ENCODE peak calls at places on chromosome 11, in nine cellular contexts. One of them, this sample, is unnamed.

GRCh38 chr11:101226617-101227016 is 97.0 kb upstream of the PGR start:
- DNase-seq in endothelial cell of umbilical vein: no peak
- DNase-seq in H1: no peak
- DNase-seq in GM12878: no peak
- DNase-seq in stomach: no peak
- DNase-seq in transverse colon: no peak
- DNase-seq in sigmoid colon: no peak
- DNase-seq in upper lobe of left lung: no peak
- DNase-seq in HCT116: no peak
- DNase-seq in this sample: no peak

GRCh38 chr11:43644626-43645299 is 35.8 kb upstream of the HSD17B12 start:
- DNase-seq in endothelial cell of umbilical vein: no peak
- DNase-seq in GM12878: no peak
- DNase-seq in upper lobe of left lung: no peak
- DNase-seq in HCT116: no peak
- DNase-seq in transverse colon: peak; percentile 8
- DNase-seq in H1: no peak
- DNase-seq in sigmoid colon: no peak
- DNase-seq in stomach: no peak
- DNase-seq in this sample: no peak

GRCh38 chr11:95565692-95566091 is 223.9 kb downstream of the FAM76B start:
- DNase-seq in HCT116: no peak
- DNase-seq in endothelial cell of umbilical vein: no peak
- DNase-seq in H1: no peak
- DNase-seq in transverse colon: no peak
- DNase-seq in upper lobe of left lung: no peak
- DNase-seq in stomach: no peak
- DNase-seq in GM12878: no peak
- DNase-seq in sigmoid colon: no peak
- DNase-seq in this sample: no peak

GRCh38 chr11:95092549-95093324 is 3.1 kb downstream of the ENDOD1 start:
- DNase-seq in endothelial cell of umbilical vein: peak; percentile 27
- DNase-seq in stomach: no peak
- DNase-seq in HCT116: no peak
- DNase-seq in sigmoid colon: no peak
- DNase-seq in GM12878: no peak
- DNase-seq in upper lobe of left lung: no peak
- DNase-seq in transverse colon: peak; percentile 78
- DNase-seq in H1: no peak
- DNase-seq in this sample: no peak

GRCh38 chr11:100887659-100888058 is 200.6 kb downstream of the ARHGAP42 start:
- DNase-seq in endothelial cell of umbilical vein: no peak
- DNase-seq in H1: no peak
- DNase-seq in upper lobe of left lung: no peak
- DNase-seq in HCT116: no peak
- DNase-seq in stomach: no peak
- DNase-seq in sigmoid colon: no peak
- DNase-seq in transverse colon: no peak
- DNase-seq in GM12878: no peak
- DNase-seq in this sample: no peak

GRCh38 chr11:57728829-57729228 is 12.5 kb upstream of the SELENOH start:
- DNase-seq in endothelial cell of umbilical vein: no peak
- DNase-seq in GM12878: no peak
- DNase-seq in transverse colon: no peak
- DNase-seq in upper lobe of left lung: no peak
- DNase-seq in H1: no peak
- DNase-seq in stomach: no peak
- DNase-seq in HCT116: no peak
- DNase-seq in sigmoid colon: no peak
- DNase-seq in this sample: no peak

GRCh38 chr11:116782728-116783127 is 5.1 kb downstream of the ZPR1 start:
- DNase-seq in H1: no peak
- DNase-seq in transverse colon: no peak
- DNase-seq in sigmoid colon: no peak
- DNase-seq in stomach: no peak
- DNase-seq in GM12878: no peak
- DNase-seq in endothelial cell of umbilical vein: no peak
- DNase-seq in upper lobe of left lung: no peak
- DNase-seq in HCT116: no peak
- DNase-seq in this sample: no peak

GRCh38 chr11:4658629-4659453 is 15.1 kb downstream of the OR51E1 start:
- DNase-seq in HCT116: no peak
- DNase-seq in transverse colon: no peak
- DNase-seq in upper lobe of left lung: no peak
- DNase-seq in H1: no peak
- DNase-seq in GM12878: no peak
- DNase-seq in endothelial cell of umbilical vein: no peak
- DNase-seq in stomach: no peak
- DNase-seq in sigmoid colon: no peak
- DNase-seq in this sample: no peak

DNA sequence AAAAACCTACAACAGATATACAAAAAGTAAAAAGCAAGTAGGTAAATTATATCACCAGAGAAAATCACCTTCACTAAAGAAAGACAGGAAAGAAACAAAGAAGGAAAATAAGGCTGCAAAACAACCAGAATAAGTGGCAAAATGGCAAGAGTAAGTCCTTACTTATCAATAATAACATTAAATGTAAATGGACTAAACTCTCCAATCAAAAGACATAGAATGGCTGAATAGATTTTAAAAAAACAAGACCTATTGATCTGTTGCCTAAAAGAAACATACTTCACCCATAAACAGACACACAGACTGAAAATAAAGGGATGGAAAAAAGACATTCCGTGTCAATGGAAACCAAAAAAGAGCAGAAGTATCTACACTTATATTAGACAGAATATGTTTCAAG is 695.7 kb upstream of the FAT3 start:
- DNase-seq in GM12878: no peak
- DNase-seq in H1: no peak
- DNase-seq in upper lobe of left lung: no peak
- DNase-seq in transverse colon: no peak
- DNase-seq in sigmoid colon: no peak
- DNase-seq in endothelial cell of umbilical vein: no peak
- DNase-seq in HCT116: no peak
- DNase-seq in stomach: no peak
- DNase-seq in this sample: no peak
- H3K27ac ChIP-seq in GM12878: no peak overlapping the region
- H3K27ac ChIP-seq in H1: no peak overlapping the region
- H3K27ac ChIP-seq in upper lobe of left lung: no peak overlapping the region
- H3K27ac ChIP-seq in transverse colon: no peak overlapping the region
- H3K27ac ChIP-seq in sigmoid colon: no peak overlapping the region
- H3K27ac ChIP-seq in endothelial cell of umbilical vein: no peak overlapping the region
- H3K27ac ChIP-seq in HCT116: no peak overlapping the region
- H3K27ac ChIP-seq in stomach: no peak overlapping the region
- H3K27ac ChIP-seq in this sample: no peak overlapping the region

GRCh38 chr11:44972746-44973435 is 22.2 kb upstream of the TP53I11 start:
- DNase-seq in endothelial cell of umbilical vein: no peak
- DNase-seq in transverse colon: no peak
- DNase-seq in GM12878: no peak
- DNase-seq in stomach: no peak
- DNase-seq in sigmoid colon: no peak
- DNase-seq in HCT116: no peak
- DNase-seq in H1: no peak
- DNase-seq in upper lobe of left lung: no peak
- DNase-seq in this sample: no peak
- TF ChIP-seq POLR2AphosphoS5 in endothelial cell of umbilical vein: no peak
- TF ChIP-seq POLR2AphosphoS5 in transverse colon: no peak
- TF ChIP-seq POLR2AphosphoS5 in GM12878: no peak
- TF ChIP-seq POLR2AphosphoS5 in stomach: no peak
- TF ChIP-seq POLR2AphosphoS5 in sigmoid colon: no peak
- TF ChIP-seq POLR2AphosphoS5 in HCT116: no peak
- TF ChIP-seq POLR2AphosphoS5 in H1: no peak
- TF ChIP-seq POLR2AphosphoS5 in upper lobe of left lung: no peak
- TF ChIP-seq POLR2AphosphoS5 in this sample: no peak

GRCh38 chr11:121464352-121464946 is 11.7 kb upstream of the SORL1-AS1 start:
- DNase-seq in transverse colon: peak; percentile 51
- DNase-seq in H1: no peak
- DNase-seq in upper lobe of left lung: peak; percentile 57
- DNase-seq in GM12878: no peak
- DNase-seq in sigmoid colon: peak; percentile 89
- DNase-seq in stomach: no peak
- DNase-seq in HCT116: peak; percentile 81
- DNase-seq in endothelial cell of umbilical vein: peak; percentile 58
- DNase-seq in this sample: no peak

GRCh38 chr11:121465709-121466062 is 12.9 kb upstream of the SORL1-AS1 start:
- DNase-seq in stomach: no peak
- DNase-seq in GM12878: no peak
- DNase-seq in HCT116: no peak
- DNase-seq in H1: no peak
- DNase-seq in transverse colon: peak; percentile 40
- DNase-seq in sigmoid colon: no peak
- DNase-seq in endothelial cell of umbilical vein: no peak
- DNase-seq in upper lobe of left lung: no peak
- DNase-seq in this sample: no peak

GRCh38 chr11:121463689-121464335 is 11.0 kb upstream of the SORL1-AS1 start:
- DNase-seq in endothelial cell of umbilical vein: no peak
- DNase-seq in upper lobe of left lung: no peak
- DNase-seq in H1: no peak
- DNase-seq in sigmoid colon: no peak
- DNase-seq in GM12878: no peak
- DNase-seq in transverse colon: no peak
- DNase-seq in HCT116: no peak
- DNase-seq in stomach: no peak
- DNase-seq in this sample: no peak

GRCh38 chr11:121467965-121468364 is 15.2 kb upstream of the SORL1-AS1 start:
- DNase-seq in upper lobe of left lung: no peak
- DNase-seq in endothelial cell of umbilical vein: no peak
- DNase-seq in GM12878: peak; percentile 90
- DNase-seq in H1: no peak
- DNase-seq in transverse colon: no peak
- DNase-seq in HCT116: no peak
- DNase-seq in sigmoid colon: no peak
- DNase-seq in stomach: no peak
- DNase-seq in this sample: no peak

DNA sequence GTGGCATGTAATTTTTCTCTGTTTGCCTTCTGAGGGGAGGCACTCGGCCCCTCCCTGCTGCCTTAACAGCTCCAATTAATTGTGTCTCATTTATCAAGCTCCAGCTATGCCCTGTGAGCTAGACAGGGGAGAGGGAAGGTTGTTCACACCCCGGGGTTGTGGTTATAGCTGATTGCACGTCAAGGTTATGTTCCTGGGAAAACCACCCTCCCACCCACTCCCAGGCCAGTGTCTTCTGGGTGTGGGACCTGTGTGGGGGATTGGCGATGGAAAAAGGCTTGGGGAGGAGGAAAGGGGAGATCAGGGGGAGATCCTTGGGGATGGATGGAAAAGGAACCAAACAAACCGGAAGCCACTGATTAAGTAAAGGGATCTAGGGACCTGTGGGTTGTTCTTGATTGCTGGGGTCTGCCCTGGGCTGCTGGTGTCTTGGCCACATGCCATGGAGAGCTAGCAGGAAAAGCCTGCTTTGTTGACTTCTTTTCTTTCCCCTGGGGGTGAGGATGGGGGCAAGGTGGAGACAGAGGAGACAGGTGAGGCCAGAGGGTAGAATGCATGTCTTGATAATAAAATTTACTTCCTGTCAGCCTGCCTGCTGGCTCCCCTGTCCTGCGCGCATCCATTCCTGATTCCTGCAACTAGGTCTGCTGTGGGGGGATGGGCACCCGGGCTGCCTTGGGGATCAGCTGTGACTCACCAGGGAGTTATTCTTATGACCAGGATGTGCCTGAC is 13.5 kb upstream of the SORL1-AS1 start:
- DNase-seq in sigmoid colon: peak; percentile 97
- DNase-seq in stomach: peak; percentile 92
- DNase-seq in transverse colon: peak; percentile 95
- DNase-seq in GM12878: no peak
- DNase-seq in upper lobe of left lung: peak; percentile 45
- DNase-seq in H1: peak; percentile 78
- DNase-seq in endothelial cell of umbilical vein: no peak
- DNase-seq in HCT116: peak; percentile 93
- DNase-seq in this sample: peak; percentile 93
- TF ChIP-seq POLR2A in sigmoid colon: no peak
- TF ChIP-seq POLR2A in stomach: no peak
- TF ChIP-seq POLR2A in transverse colon: peak; percentile 29
- TF ChIP-seq POLR2A in GM12878: no peak
- TF ChIP-seq POLR2A in upper lobe of left lung: no peak
- TF ChIP-seq POLR2A in H1: no peak
- TF ChIP-seq POLR2A in endothelial cell of umbilical vein: no peak
- TF ChIP-seq POLR2A in HCT116: no peak
- TF ChIP-seq POLR2A in this sample: no peak

GRCh38 chr11:130144129-130144528 is 15.5 kb upstream of the ST14 start:
- DNase-seq in GM12878: no peak
- DNase-seq in endothelial cell of umbilical vein: no peak
- DNase-seq in sigmoid colon: no peak
- DNase-seq in HCT116: no peak
- DNase-seq in stomach: no peak
- DNase-seq in upper lobe of left lung: no peak
- DNase-seq in H1: no peak
- DNase-seq in transverse colon: peak; percentile 67
- DNase-seq in this sample: no peak

GRCh38 chr11:130144721-130145327 is 14.8 kb upstream of the ST14 start:
- DNase-seq in upper lobe of left lung: no peak
- DNase-seq in H1: no peak
- DNase-seq in stomach: no peak
- DNase-seq in transverse colon: no peak
- DNase-seq in sigmoid colon: no peak
- DNase-seq in GM12878: no peak
- DNase-seq in HCT116: no peak
- DNase-seq in endothelial cell of umbilical vein: no peak
- DNase-seq in this sample: no peak

GRCh38 chr11:130145328-130145812 is 14.2 kb upstream of the ST14 start:
- DNase-seq in endothelial cell of umbilical vein: no peak
- DNase-seq in H1: no peak
- DNase-seq in stomach: no peak
- DNase-seq in GM12878: no peak
- DNase-seq in sigmoid colon: no peak
- DNase-seq in upper lobe of left lung: no peak
- DNase-seq in HCT116: no peak
- DNase-seq in transverse colon: peak; percentile 51
- DNase-seq in this sample: no peak

GRCh38 chr11:130146797-130147196 is 12.8 kb upstream of the ST14 start:
- DNase-seq in stomach: no peak
- DNase-seq in upper lobe of left lung: no peak
- DNase-seq in endothelial cell of umbilical vein: peak; percentile 25
- DNase-seq in HCT116: no peak
- DNase-seq in transverse colon: peak; percentile 43
- DNase-seq in sigmoid colon: no peak
- DNase-seq in GM12878: no peak
- DNase-seq in H1: no peak
- DNase-seq in this sample: no peak

DNA sequence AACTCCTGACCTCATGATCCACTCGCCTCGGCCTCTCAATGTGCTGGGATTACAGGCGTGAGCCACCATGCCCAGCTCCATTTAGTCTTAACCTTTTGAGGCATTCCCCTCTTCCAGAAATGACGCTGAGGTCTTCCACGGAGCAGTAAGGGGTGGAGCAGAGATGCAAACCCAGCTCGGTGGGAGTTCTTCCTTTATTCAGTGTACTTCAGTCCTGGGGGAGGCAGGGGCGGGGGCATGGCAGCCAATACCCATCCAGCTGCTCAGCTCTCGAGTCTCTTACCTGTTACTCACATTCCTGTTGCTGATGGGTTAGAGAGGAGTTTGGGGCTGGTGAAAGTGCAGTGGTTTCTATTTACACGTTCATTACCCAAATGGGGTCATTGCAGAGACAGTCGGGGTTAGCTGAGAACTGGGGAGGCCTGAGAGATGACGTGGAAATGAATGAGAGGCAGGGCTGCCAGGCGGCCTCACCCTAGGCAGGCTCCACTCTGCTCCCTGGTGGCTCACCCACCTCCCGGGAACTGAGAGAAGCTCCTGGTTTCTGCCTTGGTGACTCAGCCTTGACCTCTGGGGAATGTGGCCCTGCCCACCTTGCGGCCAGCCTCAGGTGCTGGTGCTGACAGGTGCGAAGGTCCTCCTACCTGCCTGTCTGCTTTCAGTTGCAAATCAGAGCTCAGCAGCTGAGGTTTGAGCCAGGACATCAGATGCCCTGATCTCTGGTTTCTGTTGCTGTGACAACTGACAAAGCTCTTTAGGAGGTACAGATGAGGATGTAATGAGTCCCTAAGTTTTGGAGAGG is 13.4 kb upstream of the ST14 start:
- DNase-seq in H1: peak; percentile 87
- DNase-seq in transverse colon: peak; percentile 88
- DNase-seq in HCT116: peak; percentile 87
- DNase-seq in GM12878: no peak
- DNase-seq in stomach: peak; percentile 82
- DNase-seq in endothelial cell of umbilical vein: peak; percentile 26
- DNase-seq in sigmoid colon: no peak
- DNase-seq in upper lobe of left lung: no peak
- DNase-seq in this sample: no peak
- H3K27ac ChIP-seq in H1: peak overlapping the region; percentile 41
- H3K27ac ChIP-seq in transverse colon: peak overlapping the region; percentile 91
- H3K27ac ChIP-seq in HCT116: peak overlapping the region; percentile 63
- H3K27ac ChIP-seq in GM12878: no peak overlapping the region
- H3K27ac ChIP-seq in stomach: peak overlapping the region; percentile 69
- H3K27ac ChIP-seq in endothelial cell of umbilical vein: no peak overlapping the region
- H3K27ac ChIP-seq in sigmoid colon: peak overlapping the region; percentile 39
- H3K27ac ChIP-seq in upper lobe of left lung: peak overlapping the region; percentile 78
- H3K27ac ChIP-seq in this sample: no peak overlapping the region